ENCODE peak calls at places on chromosomes 3 and 15, in seven cellular contexts. Z is A172; L is AG09319; O is AG20443; R is activated naive CD4-positive, alpha-beta T cell treated with anti-CD3 and anti-CD28 coated beads for 36 hours; J is B cell; U is anterior cingulate cortex. T is an unnamed sample.

GRCh38 chr15:90946941-90947576 is 7.6 kb upstream of the RCCD1 start:
- DNase-seq in Z (no peak), J (no peak), U (no peak), L (no peak), R (no peak), O (no peak), T (no peak)

GRCh38 chr3:55804170-55805095 is 317.3 kb upstream of the WNT5A start:
- DNase-seq in J (no peak), R (no peak), O (no peak), L (no peak), Z (no peak), U (no peak), T (no peak)

GRCh38 chr15:62672268-62672667 is 370.3 kb upstream of the TPM1 start:
- DNase-seq in U (no peak), L (peak; percentile 49), Z (no peak), R (no peak), J (no peak), O (peak; percentile 61), T (no peak)

GRCh38 chr15:66860844-66861243 is 158.8 kb downstream of the SMAD6 start:
- DNase-seq in R (no peak), U (no peak), L (no peak), J (no peak), Z (no peak), O (no peak), T (no peak)

GRCh38 chr3:160150525-160150924 is 74.7 kb upstream of the C3orf80 start:
- DNase-seq in R (no peak), O (peak; percentile 79), Z (peak; percentile 61), L (no peak), J (no peak), U (no peak), T (no peak)

GRCh38 chr3:74267126-74267525 is 347.3 kb downstream of the CNTN3 start:
- DNase-seq in Z (no peak), R (no peak), U (no peak), O (no peak), J (no peak), L (no peak), T (no peak)

GRCh38 chr3:111080357-111080937 is 8.8 kb downstream of the NECTIN3 start:
- DNase-seq in O (peak; percentile 27), L (no peak), Z (peak; percentile 33), J (no peak), U (no peak), R (no peak), T (peak; percentile 20)

GRCh38 chr3:160018959-160019358 is 30.3 kb downstream of the IL12A start:
- DNase-seq in R (no peak), O (no peak), Z (no peak), L (no peak), J (no peak), U (no peak), T (no peak)

GRCh38 chr3:41040256-41040655 is 159.0 kb upstream of the CTNNB1 start:
- DNase-seq in L (no peak), R (no peak), J (no peak), U (no peak), O (no peak), Z (no peak), T (no peak)

GRCh38 chr15:82647835-82648256 is 683 bp upstream of the CPEB1 start:
- DNase-seq in O (no peak), U (no peak), L (no peak), Z (peak; percentile 21), J (no peak), R (peak; percentile 39), T (no peak)

GRCh38 chr15:57281357-57281756 is 94.9 kb upstream of the CGNL1 start:
- DNase-seq in R (no peak), L (no peak), O (no peak), Z (no peak), U (no peak), J (peak; percentile 73), T (no peak)

GRCh38 chr15:52067545-52067926 is 45.0 kb downstream of the BCL2L10 start:
- DNase-seq in R (no peak), Z (no peak), L (no peak), O (no peak), U (no peak), J (no peak), T (no peak)

GRCh38 chr3:49845694-49846093 is 10.7 kb downstream of the TRAIP start:
- DNase-seq in L (no peak), U (no peak), O (no peak), R (no peak), J (no peak), Z (no peak), T (no peak)

GRCh38 chr3:44000586-44000985 is 241.1 kb upstream of the TOPAZ1 start:
- DNase-seq in Z (peak; percentile 53), U (no peak), R (no peak), J (no peak), L (peak; percentile 35), O (peak; percentile 72), T (peak; percentile 57)